ENCODE peak calls at places on chromosomes 4 and X, in five cellular contexts. F, Y, U, I and X are unnamed samples.

GRCh38 chr4:11585506-11585905 is 156.8 kb upstream of the HS3ST1 start:
- DNase-seq in F (no peak), Y (no peak), U (no peak), I (no peak), X (no peak)

GRCh38 chr4:38531126-38531737 is 132.8 kb upstream of the KLF3 start:
- DNase-seq in F (no peak), Y (peak), U (no peak), I (peak), X (no peak)

GRCh38 chrX:9272166-9272565 is 192.7 kb upstream of the TBL1X start:
- DNase-seq in F (no peak), Y (no peak), U (no peak), I (no peak), X (no peak)

GRCh38 chrX:10615931-10616780 is 4.2 kb downstream of the MID1 start:
- DNase-seq in F (no peak), Y (peak), U (peak), I (peak), X (peak)

GRCh38 chr4:177163532-177163931 is 146.1 kb upstream of the NEIL3 start:
- DNase-seq in F (no peak), Y (no peak), U (no peak), I (peak), X (no peak)

GRCh38 chr4:80264825-80265224 is 1.6 kb upstream of the FGF5 start:
- DNase-seq in F (no peak), Y (no peak), U (no peak), I (no peak), X (no peak)

GRCh38 chr4:168524006-168524405 is 27.2 kb downstream of the PALLD start:
- DNase-seq in F (no peak), Y (peak), U (no peak), I (peak), X (no peak)

GRCh38 chr4:78542373-78542772 is 9.2 kb upstream of the ANXA3 start:
- DNase-seq in F (no peak), Y (peak), U (no peak), I (peak), X (no peak)

GRCh38 chrX:38882894-38883620 is 81.8 kb downstream of the MID1IP1 start:
- DNase-seq in F (no peak), Y (peak), U (no peak), I (peak), X (no peak)

GRCh38 chr4:184275766-184276165 is 58.1 kb upstream of the ENPP6 start:
- DNase-seq in F (no peak), Y (no peak), U (peak), I (peak), X (no peak)

GRCh38 chrX:111167334-111167733 is 71.3 kb downstream of the PAK3 start:
- DNase-seq in F (no peak), Y (no peak), U (no peak), I (no peak), X (no peak)

GRCh38 chrX:12690646-12691045 is 100.6 kb upstream of the PRPS2 start:
- DNase-seq in F (no peak), Y (no peak), U (no peak), I (no peak), X (no peak)

GRCh38 chr4:39689970-39690369 is 8.0 kb upstream of the UBE2K start:
- DNase-seq in F (no peak), Y (no peak), U (no peak), I (no peak), X (no peak)

GRCh38 chr4:46124773-46125172 is 919 bp upstream of the GABRG1 start:
- DNase-seq in F (no peak), Y (no peak), U (peak), I (no peak), X (peak)

GRCh38 chr4:184653650-184654049 is 4.1 kb downstream of the PRIMPOL start:
- DNase-seq in F (no peak), Y (no peak), U (no peak), I (peak), X (peak)

GRCh38 chrX:110276778-110277177 is 41.1 kb downstream of the AMMECR1 start:
- DNase-seq in F (no peak), Y (no peak), U (no peak), I (no peak), X (no peak)

DNA sequence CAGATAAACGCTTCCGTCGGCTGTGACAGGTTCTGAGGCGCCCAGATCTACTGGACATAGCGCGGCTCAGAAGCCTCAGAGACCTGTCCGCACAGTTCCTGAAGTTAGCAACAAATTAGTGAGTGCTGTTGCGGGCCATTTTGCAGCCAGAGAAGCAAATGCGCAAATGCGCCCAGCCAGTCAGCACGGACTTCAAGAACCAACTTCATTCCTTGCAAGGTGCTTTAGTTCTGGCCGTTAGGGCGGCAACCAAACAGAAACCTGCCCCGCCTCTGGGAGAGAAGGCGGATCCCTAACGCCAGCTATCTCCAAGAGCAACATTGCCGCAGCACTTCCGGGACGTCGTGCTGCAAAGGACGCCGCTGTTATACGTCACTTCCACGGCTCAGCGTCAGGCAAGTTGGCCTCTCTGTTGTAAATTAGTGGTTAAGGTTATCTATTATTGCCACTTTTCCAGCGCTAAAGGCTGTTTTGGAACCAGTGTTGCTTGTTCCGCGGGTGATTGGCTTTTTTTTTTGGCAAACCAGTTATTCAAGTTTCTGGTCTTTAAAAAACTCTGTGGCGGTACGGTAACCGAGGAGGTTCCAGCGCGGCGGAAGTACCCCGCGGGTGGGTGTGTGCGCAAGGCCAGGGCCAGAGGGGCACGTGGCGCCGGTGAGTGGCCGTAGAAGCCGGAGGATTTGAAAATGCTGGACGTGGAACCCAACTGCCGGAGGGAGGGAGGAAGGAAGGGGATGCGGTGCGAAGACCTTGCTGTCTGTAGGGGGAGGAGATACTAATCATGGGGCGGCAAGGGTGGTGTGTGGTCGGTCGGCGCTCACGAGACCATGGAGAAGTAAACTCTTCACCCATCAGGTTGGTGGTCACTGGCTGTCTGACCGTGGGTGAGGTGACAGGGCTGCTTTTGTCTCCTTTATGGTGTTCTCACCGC is at the start of gene GAR1:
- DNase-seq in F (peak), Y (peak), U (peak), I (peak), X (peak)
- H3K23ac ChIP-seq in F (no peak), Y (no peak), U (no peak), I (peak), X (no peak)

GRCh38 chr4:41363384-41363981 is 106.8 kb downstream of the UCHL1 start:
- DNase-seq in F (no peak), Y (peak), U (peak), I (no peak), X (peak)
- H3K27ac ChIP-seq in F (no peak), Y (no peak), U (no peak), I (no peak), X (no peak)

GRCh38 chr4:10096976-10097330 is 19.6 kb downstream of the WDR1 start:
- DNase-seq in F (no peak), Y (no peak), U (no peak), I (no peak), X (no peak)
- H3K23ac ChIP-seq in F (no peak), Y (no peak), U (no peak), I (peak), X (no peak)

GRCh38 chrX:107713205-107714195 is 62.1 kb downstream of the TSC22D3 start:
- DNase-seq in F (no peak), Y (peak), U (no peak), I (no peak), X (peak)
- H3K27ac ChIP-seq in F (no peak), Y (no peak), U (no peak), I (no peak), X (no peak)

GRCh38 chr4:95563638-95564337 is 15.0 kb upstream of the UNC5C start:
- DNase-seq in F (no peak), Y (no peak), U (no peak), I (no peak), X (no peak)
- H3K23ac ChIP-seq in F (no peak), Y (no peak), U (no peak), I (no peak), X (no peak)

DNA sequence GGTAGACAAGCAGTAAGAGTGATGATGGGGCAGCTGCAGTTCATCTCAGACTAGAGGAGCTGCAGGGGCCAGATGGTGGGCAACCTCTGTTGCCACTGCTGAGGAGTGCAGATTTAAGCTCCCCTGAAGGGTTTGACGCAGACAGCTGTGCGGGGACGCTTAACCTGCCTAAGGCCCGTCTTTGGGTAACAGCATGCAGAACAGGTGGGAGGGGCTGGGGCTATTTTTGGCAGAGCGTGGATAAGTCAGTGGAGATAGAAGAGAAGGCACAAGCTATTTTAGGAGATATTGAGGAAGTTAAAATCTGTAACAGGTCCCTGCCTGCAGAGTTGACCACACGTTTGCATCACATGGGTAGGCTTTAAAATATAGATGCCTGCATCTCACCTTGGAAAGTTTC is 10.5 kb downstream of the CD99 start:
- DNase-seq in F (no peak), Y (no peak), U (no peak), I (no peak), X (no peak)
- H3K27ac ChIP-seq in F (no peak), Y (no peak), U (no peak), I (no peak), X (no peak)